ENCODE peak calls at places on chromosomes 1 and 21, in nine cellular contexts. Z, W, A, G, B, L, X, O and T are unnamed samples.

GRCh38 chr1:64826991-64827390 is 82.1 kb downstream of the RAVER2 start:
- DNase-seq in Z (no peak), W (no peak), A (no peak), G (no peak), B (no peak), L (no peak), X (no peak), O (no peak), T (no peak)

GRCh38 chr1:211356723-211357418 is 30.2 kb downstream of the TRAF5 start:
- DNase-seq in Z (no peak), W (no peak), A (no peak), G (no peak), B (no peak), L (no peak), X (no peak), O (no peak), T (no peak)

GRCh38 chr1:199597152-199597551 is 430.4 kb upstream of the NR5A2 start:
- DNase-seq in Z (no peak), W (no peak), A (no peak), G (no peak), B (no peak), L (no peak), X (no peak), O (no peak), T (no peak)

GRCh38 chr1:15742339-15742801 is at the start of gene TMEM82:
- DNase-seq in Z (peak), W (no peak), A (no peak), G (no peak), B (no peak), L (no peak), X (no peak), O (no peak), T (no peak)

GRCh38 chr1:180270767-180271639 is 40.9 kb downstream of the LHX4 start:
- DNase-seq in Z (peak), W (no peak), A (no peak), G (no peak), B (no peak), L (no peak), X (peak), O (peak), T (no peak)

GRCh38 chr1:207603777-207604176 is 41.2 kb upstream of the CR1L start:
- DNase-seq in Z (no peak), W (no peak), A (peak), G (no peak), B (no peak), L (no peak), X (peak), O (peak), T (no peak)

GRCh38 chr1:154193821-154194220 is 1.9 kb upstream of the TPM3 start:
- DNase-seq in Z (no peak), W (no peak), A (peak), G (no peak), B (no peak), L (no peak), X (no peak), O (peak), T (no peak)

GRCh38 chr1:159663547-159663946 is 50.8 kb downstream of the CRP start:
- DNase-seq in Z (no peak), W (no peak), A (no peak), G (no peak), B (no peak), L (no peak), X (no peak), O (no peak), T (no peak)

GRCh38 chr1:201947697-201948008 is 1.3 kb upstream of the LMOD1 start:
- DNase-seq in Z (no peak), W (no peak), A (no peak), G (no peak), B (no peak), L (no peak), X (peak), O (no peak), T (no peak)

GRCh38 chr1:244361764-244362473 is 89.8 kb downstream of the ADSS2 start:
- DNase-seq in Z (peak), W (no peak), A (peak), G (no peak), B (no peak), L (no peak), X (no peak), O (peak), T (no peak)

GRCh38 chr21:39662411-39662953 is 49.7 kb downstream of the B3GALT5 start:
- DNase-seq in Z (no peak), W (no peak), A (no peak), G (no peak), B (no peak), L (no peak), X (no peak), O (no peak), T (no peak)

GRCh38 chr1:62210960-62211359 is 16.3 kb downstream of the L1TD1 start:
- DNase-seq in Z (no peak), W (no peak), A (peak), G (no peak), B (no peak), L (no peak), X (no peak), O (no peak), T (no peak)

GRCh38 chr21:45184869-45185268 is 102.8 kb downstream of the POFUT2 start:
- DNase-seq in Z (no peak), W (no peak), A (no peak), G (no peak), B (no peak), L (no peak), X (no peak), O (no peak), T (no peak)

GRCh38 chr1:62509028-62509427 is 72.2 kb downstream of the USP1 start:
- DNase-seq in Z (no peak), W (no peak), A (no peak), G (no peak), B (no peak), L (no peak), X (no peak), O (peak), T (no peak)

GRCh38 chr1:44200336-44200735 is 12.9 kb upstream of the DMAP1 start:
- DNase-seq in Z (no peak), W (no peak), A (no peak), G (no peak), B (no peak), L (no peak), X (no peak), O (no peak), T (no peak)
- TF ChIP-seq REST in Z (no peak), W (no peak), A (no peak), G (no peak), B (no peak), L (no peak), X (no peak), O (no peak), T (no peak)

GRCh38 chr1:245609354-245609753 is 454.6 kb downstream of the KIF26B start:
- DNase-seq in Z (no peak), W (no peak), A (no peak), G (no peak), B (no peak), L (no peak), X (no peak), O (no peak), T (no peak)

GRCh38 chr1:245603311-245603865 is 448.6 kb downstream of the KIF26B start:
- DNase-seq in Z (no peak), W (no peak), A (no peak), G (no peak), B (no peak), L (no peak), X (no peak), O (no peak), T (no peak)

GRCh38 chr1:245604979-245605378 is 450.2 kb downstream of the KIF26B start:
- DNase-seq in Z (no peak), W (no peak), A (no peak), G (no peak), B (no peak), L (no peak), X (no peak), O (no peak), T (no peak)

GRCh38 chr1:245606157-245606725 is 451.5 kb downstream of the KIF26B start:
- DNase-seq in Z (no peak), W (no peak), A (no peak), G (no peak), B (peak), L (no peak), X (no peak), O (no peak), T (no peak)

DNA sequence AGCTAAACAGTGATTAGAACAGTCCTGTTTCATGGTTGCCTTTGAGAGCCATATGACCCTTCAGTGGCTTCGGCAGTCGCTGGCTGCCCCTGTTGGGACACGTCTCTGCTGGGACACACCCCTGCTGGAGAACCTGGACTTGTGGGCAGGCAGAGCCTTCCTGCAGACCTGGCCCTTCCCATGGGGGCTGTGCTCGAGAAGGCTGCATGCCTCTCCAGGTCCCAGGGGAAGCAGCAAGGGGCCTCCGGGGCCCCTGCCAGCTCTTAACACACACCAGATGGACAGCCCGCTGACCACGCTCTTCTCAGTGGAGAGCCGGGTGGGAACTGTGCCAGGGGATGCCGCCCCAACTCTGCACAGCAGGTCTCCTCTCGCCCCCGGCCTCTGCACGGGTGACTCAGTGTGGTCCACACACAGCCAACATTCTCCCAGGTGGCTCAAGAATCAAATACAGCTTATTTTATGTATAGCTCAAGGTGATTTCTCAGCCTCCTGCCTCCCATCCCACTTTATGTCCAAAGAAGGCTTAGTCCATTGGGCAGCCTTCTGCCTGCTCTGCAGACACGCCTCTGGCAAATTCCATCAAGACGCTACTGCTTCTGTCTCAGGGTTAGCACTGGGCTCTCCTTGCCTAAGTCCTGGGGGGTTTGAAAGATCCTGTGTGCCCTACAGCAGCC is 450.8 kb downstream of the KIF26B start:
- DNase-seq in Z (no peak), W (no peak), A (no peak), G (no peak), B (peak), L (no peak), X (no peak), O (no peak), T (no peak)
- TF ChIP-seq CTCF in Z (no peak), W (no peak), A (no peak), G (no peak), B (no peak), L (no peak), X (no peak), O (no peak), T (no peak)

GRCh38 chr1:119075614-119076013 is 64.8 kb downstream of the WARS2 start:
- DNase-seq in Z (no peak), W (no peak), A (no peak), G (no peak), B (no peak), L (no peak), X (no peak), O (no peak), T (no peak)
- TF ChIP-seq REST in Z (no peak), W (no peak), A (no peak), G (no peak), B (no peak), L (no peak), X (no peak), O (no peak), T (no peak)

GRCh38 chr1:2266301-2266967 is 38.3 kb downstream of the SKI start:
- DNase-seq in Z (no peak), W (no peak), A (no peak), G (no peak), B (no peak), L (no peak), X (no peak), O (no peak), T (no peak)
- TF ChIP-seq CTCF in Z (no peak), W (no peak), A (no peak), G (no peak), B (no peak), L (no peak), X (no peak), O (no peak), T (no peak)

GRCh38 chr1:203650012-203650836 is 23.6 kb downstream of the ATP2B4 start:
- DNase-seq in Z (peak), W (no peak), A (no peak), G (no peak), B (peak), L (no peak), X (peak), O (no peak), T (no peak)
- TF ChIP-seq REST in Z (no peak), W (no peak), A (no peak), G (no peak), B (no peak), L (no peak), X (no peak), O (no peak), T (no peak)